ENCODE peak calls at places on chromosomes 16 and 17, in ten cellular contexts. F is NCI-H345; I is hypothalamus; L is renal cortical epithelial cell; Z is ELR; Q is stimulated activated naive B cell treated with anti-CD40 and anti-IgM and Interleukin-4, amounts not matched to agents 10 μg/mL and 1 μg/mL and 100 μg/mL, for 72 hours; M is mesendoderm; P is NCI-H2081; W is hepatic stellate cell; A is astrocyte of the cerebellum. U is an unnamed sample.

GRCh38 chr17:57243171-57243622 is 13.1 kb upstream of the MSI2 start:
- DNase-seq in F (peak; percentile 37), I (peak; percentile 11), L (peak; percentile 34), Z (peak; percentile 80), Q (peak; percentile 52), M (peak; percentile 71), P (peak; percentile 81), W (peak; percentile 70), A (peak; percentile 35), U (peak; percentile 79)

GRCh38 chr17:65243838-65244237 is 106.7 kb downstream of the RGS9 start:
- DNase-seq in F (peak; percentile 82), I (no peak), L (peak; percentile 79), Z (peak; percentile 54), Q (no peak), M (peak; percentile 67), P (peak; percentile 44), W (no peak), A (peak; percentile 59), U (peak; percentile 81)

GRCh38 chr16:17304124-17304813 is 166.5 kb downstream of the XYLT1 start:
- DNase-seq in F (no peak), I (no peak), L (peak; percentile 8), Z (no peak), Q (no peak), M (no peak), P (no peak), W (no peak), A (no peak), U (peak; percentile 66)

GRCh38 chr17:27569257-27569722 is 61.7 kb upstream of the LGALS9 start:
- DNase-seq in F (no peak), I (no peak), L (peak; percentile 32), Z (peak; percentile 50), Q (no peak), M (peak; percentile 93), P (no peak), W (no peak), A (no peak), U (peak; percentile 91)

GRCh38 chr17:22512506-22512905 is 820.2 kb downstream of the KCNJ18 start:
- DNase-seq in F (no peak), I (no peak), L (no peak), Z (no peak), Q (no peak), M (no peak), P (no peak), W (no peak), A (no peak), U (no peak)

GRCh38 chr17:76681222-76682137 is 29.3 kb downstream of the MXRA7 start:
- DNase-seq in F (peak; percentile 49), I (no peak), L (peak; percentile 57), Z (peak; percentile 77), Q (peak; percentile 25), M (peak; percentile 84), P (peak; percentile 80), W (peak; percentile 72), A (peak; percentile 61), U (peak; percentile 97)

GRCh38 chr16:56311208-56312027 is 113.9 kb downstream of the AMFR start:
- DNase-seq in F (peak; percentile 92), I (no peak), L (no peak), Z (no peak), Q (no peak), M (peak; percentile 14), P (peak; percentile 82), W (no peak), A (no peak), U (no peak)

GRCh38 chr17:2794116-2794803 is 2.0 kb upstream of the RAP1GAP2 start:
- DNase-seq in F (no peak), I (no peak), L (no peak), Z (no peak), Q (no peak), M (no peak), P (no peak), W (no peak), A (no peak), U (no peak)

GRCh38 chr16:65725156-65725845 is 603.4 kb upstream of the CDH11 start:
- DNase-seq in F (no peak), I (no peak), L (no peak), Z (no peak), Q (no peak), M (no peak), P (no peak), W (no peak), A (no peak), U (no peak)

GRCh38 chr17:62876063-62876462 is 67.9 kb upstream of the MARCHF10 start:
- DNase-seq in F (no peak), I (no peak), L (no peak), Z (peak; percentile 22), Q (no peak), M (no peak), P (no peak), W (no peak), A (no peak), U (no peak)

GRCh38 chr17:6215071-6216035 is 145.2 kb downstream of the WSCD1 start:
- DNase-seq in F (no peak), I (no peak), L (no peak), Z (no peak), Q (no peak), M (no peak), P (no peak), W (no peak), A (no peak), U (no peak)

GRCh38 chr16:66516172-66516807 is 33.6 kb downstream of the TK2 start:
- DNase-seq in F (no peak), I (peak; percentile 88), L (no peak), Z (no peak), Q (no peak), M (no peak), P (no peak), W (no peak), A (no peak), U (no peak)

GRCh38 chr16:1997591-1998359 is 8.0 kb downstream of the SYNGR3 start:
- DNase-seq in F (no peak), I (no peak), L (no peak), Z (no peak), Q (no peak), M (no peak), P (no peak), W (no peak), A (no peak), U (no peak)

GRCh38 chr16:379961-380836 is 1.6 kb downstream of the PGAP6 start:
- DNase-seq in F (no peak), I (no peak), L (no peak), Z (no peak), Q (no peak), M (no peak), P (no peak), W (no peak), A (no peak), U (no peak)

GRCh38 chr17:2672026-2672425 is 39.5 kb downstream of the CLUH start:
- DNase-seq in F (no peak), I (no peak), L (no peak), Z (no peak), Q (no peak), M (no peak), P (no peak), W (no peak), A (no peak), U (no peak)

GRCh38 chr17:58336456-58337094 is 8.0 kb upstream of the TSPOAP1 start:
- DNase-seq in F (no peak), I (no peak), L (no peak), Z (no peak), Q (peak; percentile 37), M (no peak), P (no peak), W (no peak), A (no peak), U (peak; percentile 73)

GRCh38 chr17:56908061-56908542 is 5.7 kb downstream of the TRIM25 start:
- DNase-seq in F (no peak), I (no peak), L (no peak), Z (peak; percentile 20), Q (peak; percentile 78), M (no peak), P (no peak), W (no peak), A (no peak), U (no peak)

GRCh38 chr17:2017274-2017941 is 7.7 kb downstream of the RTN4RL1 start:
- DNase-seq in F (peak; percentile 3), I (no peak), L (peak; percentile 16), Z (no peak), Q (no peak), M (no peak), P (no peak), W (no peak), A (no peak), U (peak; percentile 51)

GRCh38 chr17:73262676-73263642 is 1.3 kb upstream of the CPSF4L start:
- DNase-seq in F (no peak), I (no peak), L (no peak), Z (no peak), Q (no peak), M (peak; percentile 40), P (no peak), W (no peak), A (no peak), U (peak; percentile 76)

GRCh38 chr16:29819506-29819905 is 756 bp upstream of the MVP start:
- DNase-seq in F (no peak), I (no peak), L (no peak), Z (no peak), Q (no peak), M (peak; percentile 32), P (no peak), W (no peak), A (no peak), U (no peak)